ENCODE peak calls at places on chromosomes 4 and X, in eight cellular contexts. Y is K562, V is WTC11, H is GM20000, J is adrenal gland, E is lower lobe of right lung, F is HFFc6, Q is Calu3. K is an unnamed sample.

GRCh38 chr4:103802766-103803165 is 83.0 kb upstream of the TACR3 start:
- DNase-seq in E (no peak), H (no peak), F (no peak), V (no peak), Y (no peak), Q (no peak), J (no peak), K (no peak)

GRCh38 chrX:2767631-2768455 is 16.0 kb downstream of the XG start:
- DNase-seq in J (peak), Q (peak), Y (no peak), E (peak), F (peak), H (no peak), V (peak), K (no peak)

GRCh38 chr4:109298279-109299010 is 4.0 kb downstream of the COL25A1 start:
- DNase-seq in Y (peak), V (no peak), J (no peak), F (no peak), E (no peak), Q (peak), H (peak), K (peak)

GRCh38 chr4:81922271-81922775 is 450.6 kb upstream of the RASGEF1B start:
- DNase-seq in H (no peak), Y (no peak), E (no peak), F (no peak), V (no peak), J (no peak), Q (no peak), K (no peak)

GRCh38 chr4:183996868-183997267 is 91.8 kb downstream of the STOX2 start:
- DNase-seq in Y (no peak), V (no peak), Q (no peak), H (no peak), F (peak), J (no peak), E (no peak), K (no peak)

GRCh38 chrX:143121471-143121870 is 95.7 kb downstream of the SPANXN4 start:
- DNase-seq in Q (no peak), E (no peak), F (no peak), Y (no peak), V (no peak), J (no peak), H (no peak), K (no peak)

GRCh38 chr4:176271749-176272148 is 2.7 kb upstream of the ASB5 start:
- DNase-seq in H (no peak), F (no peak), J (no peak), E (no peak), V (no peak), Y (no peak), Q (no peak), K (peak)

GRCh38 chr4:8819421-8820177 is 52.0 kb downstream of the HMX1 start:
- DNase-seq in H (no peak), E (no peak), V (no peak), J (peak), F (no peak), Y (no peak), Q (no peak), K (no peak)

GRCh38 chr4:42080284-42080683 is 72.2 kb downstream of the BEND4 start:
- DNase-seq in E (no peak), V (no peak), F (no peak), Y (no peak), Q (no peak), H (no peak), J (no peak), K (no peak)

GRCh38 chr4:126306152-126306869 is 991.6 kb downstream of the FAT4 start:
- DNase-seq in E (no peak), H (no peak), Y (no peak), V (no peak), J (no peak), F (no peak), Q (no peak), K (no peak)

GRCh38 chrX:10756365-10756915 is 136.1 kb upstream of the MID1 start:
- DNase-seq in H (no peak), V (no peak), E (no peak), Y (no peak), Q (peak), J (peak), F (peak), K (peak)

GRCh38 chrX:128928636-128929035 is 594.7 kb downstream of the SMARCA1 start:
- DNase-seq in Q (no peak), V (no peak), H (no peak), F (no peak), E (no peak), J (no peak), Y (no peak), K (no peak)

GRCh38 chrX:56797966-56798711 is 69.1 kb downstream of the NBDY start:
- DNase-seq in V (no peak), Q (peak), Y (no peak), E (no peak), F (no peak), H (no peak), J (peak), K (no peak)

GRCh38 chr4:56048621-56049427 is 100.1 kb downstream of the CEP135 start:
- DNase-seq in H (peak), Q (peak), E (no peak), J (peak), F (peak), V (peak), Y (peak), K (peak)
- TF ChIP-seq CTCF in H (peak), Q (no peak), E (no peak), J (peak), F (peak), V (no peak), Y (peak), K (peak)

GRCh38 chr4:87219648-87220093 is 747 bp downstream of the KLHL8 start:
- DNase-seq in J (peak), Q (no peak), E (peak), V (peak), H (peak), F (peak), Y (peak), K (no peak)
- TF ChIP-seq CTCF in J (peak), Q (no peak), E (peak), V (no peak), H (no peak), F (peak), Y (peak), K (peak)

GRCh38 chrX:107213477-107213876 is 7.1 kb downstream of the DNAAF6 start:
- DNase-seq in Y (no peak), E (no peak), J (no peak), V (no peak), F (no peak), Q (no peak), H (no peak), K (no peak)
- TF ChIP-seq CTCF in Y (no peak), E (no peak), J (no peak), V (no peak), F (no peak), Q (no peak), H (no peak), K (no peak)

GRCh38 chrX:100895365-100896075 is 21.4 kb upstream of the NOX1 start:
- DNase-seq in F (peak), E (no peak), Q (peak), H (peak), Y (peak), V (peak), J (peak), K (peak)
- TF ChIP-seq CTCF in F (peak), E (peak), Q (peak), H (peak), Y (peak), V (peak), J (no peak), K (peak)

DNA sequence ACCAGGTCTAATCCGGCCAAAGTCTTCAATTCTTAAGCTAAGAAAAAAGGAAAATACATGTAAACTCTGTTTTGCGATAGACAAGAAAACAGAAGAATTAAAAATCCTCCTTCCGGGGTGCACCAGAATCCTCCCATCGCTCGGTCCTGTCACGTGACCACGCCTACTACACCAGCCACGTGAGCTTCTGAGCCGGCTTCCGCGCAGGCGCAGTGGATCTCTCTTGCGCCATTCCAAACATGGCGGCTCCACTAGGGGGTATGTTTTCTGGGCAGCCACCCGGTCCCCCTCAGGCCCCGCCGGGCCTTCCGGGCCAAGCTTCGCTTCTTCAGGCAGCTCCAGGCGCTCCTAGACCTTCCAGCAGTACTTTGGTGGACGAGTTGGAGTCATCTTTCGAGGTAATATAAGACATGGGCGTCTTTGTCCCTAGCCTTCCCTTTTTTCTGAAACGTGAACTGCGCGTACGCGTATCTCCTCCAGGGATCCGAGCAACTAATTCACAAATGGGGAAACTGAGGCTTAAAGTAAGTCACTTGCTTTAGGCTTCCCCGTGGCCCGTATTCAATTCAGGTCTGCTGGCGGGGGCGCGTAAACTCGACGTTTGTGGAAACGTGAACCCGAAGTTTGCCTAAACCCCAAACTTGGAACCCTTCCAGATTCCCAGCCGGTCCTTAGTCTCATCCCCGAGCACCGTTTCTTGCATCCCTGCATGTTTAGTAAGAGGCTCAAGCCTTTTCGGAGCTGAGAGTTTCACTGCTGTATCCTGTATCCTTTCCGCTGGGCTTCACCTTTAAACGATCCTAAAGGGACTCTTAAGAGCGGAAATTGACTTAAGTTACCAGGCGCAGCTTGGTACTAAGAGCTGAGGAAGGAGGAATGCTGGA is at the start of gene MED28:
- DNase-seq in J (peak), Y (peak), V (peak), H (peak), F (peak), E (peak), Q (peak), K (peak)
- TF ChIP-seq CTCF in J (no peak), Y (no peak), V (no peak), H (no peak), F (peak), E (no peak), Q (no peak), K (peak)

DNA sequence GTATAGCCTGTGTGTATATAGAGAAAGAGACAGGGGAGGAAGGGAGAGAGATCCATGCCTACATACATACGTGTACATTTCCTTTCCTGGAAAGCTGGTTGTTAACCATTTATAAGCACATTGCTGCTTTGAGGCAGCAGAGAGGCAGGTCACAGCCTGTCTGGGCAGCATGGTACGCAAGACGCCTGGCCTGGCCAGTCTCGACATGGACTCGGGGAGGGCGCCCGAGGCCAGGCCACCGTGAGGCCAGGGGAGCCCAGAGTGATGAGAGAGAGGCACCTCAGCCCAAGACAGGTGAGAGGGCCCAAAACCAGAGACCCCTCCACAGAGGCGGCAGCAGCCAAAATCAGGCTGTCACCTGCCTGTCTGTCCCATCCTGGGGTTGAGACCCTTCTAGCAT is 3.9 kb downstream of the TREX2 start:
- DNase-seq in V (no peak), Y (no peak), E (no peak), F (no peak), H (no peak), Q (no peak), J (no peak), K (no peak)
- TF ChIP-seq CTCF in V (no peak), Y (no peak), E (no peak), F (no peak), H (no peak), Q (no peak), J (no peak), K (no peak)

DNA sequence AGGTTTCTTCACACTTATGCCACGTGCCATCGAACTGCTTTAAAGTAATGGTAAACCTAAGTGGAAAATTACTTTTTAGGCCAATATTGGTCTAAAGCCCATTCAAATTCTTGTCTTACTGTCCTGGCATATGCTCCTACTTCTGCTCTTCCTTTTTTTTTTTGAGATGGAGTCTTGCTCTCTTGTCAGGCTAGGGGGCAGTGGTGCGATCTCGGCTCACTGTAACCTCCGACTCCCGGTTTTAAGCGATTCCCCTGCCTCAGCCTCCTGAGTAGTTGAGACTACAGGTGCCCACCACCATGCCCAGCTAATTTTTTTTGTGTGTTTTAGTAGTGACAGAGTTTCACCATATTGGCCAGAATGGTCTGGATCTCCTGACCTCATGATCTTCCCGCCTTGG is 129.0 kb upstream of the TECRL start:
- DNase-seq in V (peak), J (no peak), E (no peak), Y (peak), H (no peak), Q (no peak), F (no peak), K (no peak)
- TF ChIP-seq CTCF in V (peak), J (no peak), E (no peak), Y (no peak), H (no peak), Q (no peak), F (no peak), K (no peak)

K was measured in astrocyte of the spinal cord.